ENCODE peak calls at places on chromosomes 2 and 18, in four cellular contexts. One of them, this sample, is unnamed.

GRCh38 chr2:20661028-20661980 is 5.6 kb upstream of the GDF7 start:
- DNase-seq in HepG2: peak
- DNase-seq in WTC11: peak
- DNase-seq in K562: peak
- DNase-seq in this sample: peak

GRCh38 chr2:50556934-50557575 is 474.9 kb downstream of the NRXN1 start:
- DNase-seq in HepG2: no peak
- DNase-seq in WTC11: no peak
- DNase-seq in K562: no peak
- DNase-seq in this sample: no peak

GRCh38 chr2:199778655-199779054 is 72.3 kb downstream of the FTCDNL1 start:
- DNase-seq in HepG2: no peak
- DNase-seq in WTC11: no peak
- DNase-seq in K562: no peak
- DNase-seq in this sample: no peak

GRCh38 chr18:61953641-61954040 is 60.8 kb upstream of the RNF152 start:
- DNase-seq in HepG2: no peak
- DNase-seq in WTC11: no peak
- DNase-seq in K562: no peak
- DNase-seq in this sample: no peak

GRCh38 chr2:214410918-214411554 is at the start of gene VWC2L:
- DNase-seq in HepG2: peak
- DNase-seq in WTC11: peak
- DNase-seq in K562: peak
- DNase-seq in this sample: peak

GRCh38 chr2:233209117-233209977 is 42.1 kb upstream of the ATG16L1 start:
- DNase-seq in HepG2: peak
- DNase-seq in WTC11: no peak
- DNase-seq in K562: peak
- DNase-seq in this sample: peak

GRCh38 chr2:125086313-125087184 is 1061.5 kb downstream of the CNTNAP5 start:
- DNase-seq in HepG2: peak
- DNase-seq in WTC11: no peak
- DNase-seq in K562: no peak
- DNase-seq in this sample: no peak

GRCh38 chr18:62128157-62128556 is 58.7 kb downstream of the PIGN start:
- DNase-seq in HepG2: no peak
- DNase-seq in WTC11: no peak
- DNase-seq in K562: no peak
- DNase-seq in this sample: no peak

GRCh38 chr2:9806656-9807055 is 36.6 kb upstream of the TAF1B start:
- DNase-seq in HepG2: no peak
- DNase-seq in WTC11: no peak
- DNase-seq in K562: no peak
- DNase-seq in this sample: no peak

GRCh38 chr2:20516646-20517341 is 69.9 kb downstream of the RHOB start:
- DNase-seq in HepG2: peak
- DNase-seq in WTC11: no peak
- DNase-seq in K562: no peak
- DNase-seq in this sample: no peak

GRCh38 chr2:206071832-206072231 is 14.1 kb downstream of the INO80D start:
- DNase-seq in HepG2: no peak
- DNase-seq in WTC11: no peak
- DNase-seq in K562: no peak
- DNase-seq in this sample: no peak

GRCh38 chr2:105379741-105380186 is 19.1 kb downstream of the FHL2 start:
- DNase-seq in HepG2: no peak
- DNase-seq in WTC11: no peak
- DNase-seq in K562: no peak
- DNase-seq in this sample: no peak

GRCh38 chr2:113937501-113937900 is 47.6 kb downstream of the ACTR3 start:
- DNase-seq in HepG2: no peak
- DNase-seq in WTC11: no peak
- DNase-seq in K562: no peak
- DNase-seq in this sample: no peak

GRCh38 chr18:39773656-39774055 is 2181.4 kb upstream of the PIK3C3 start:
- DNase-seq in HepG2: no peak
- DNase-seq in WTC11: no peak
- DNase-seq in K562: no peak
- DNase-seq in this sample: no peak

GRCh38 chr2:220279840-220280239 is 652.4 kb downstream of the SLC4A3 start:
- DNase-seq in HepG2: no peak
- DNase-seq in WTC11: no peak
- DNase-seq in K562: no peak
- DNase-seq in this sample: no peak

GRCh38 chr2:26579025-26579722 is 62.0 kb downstream of the CIB4 start:
- DNase-seq in HepG2: no peak
- DNase-seq in WTC11: no peak
- DNase-seq in K562: no peak
- DNase-seq in this sample: no peak

GRCh38 chr2:121475811-121476571 is 54.7 kb upstream of the RNU4ATAC start:
- DNase-seq in HepG2: peak
- DNase-seq in WTC11: no peak
- DNase-seq in K562: no peak
- DNase-seq in this sample: no peak

GRCh38 chr18:42030586-42031182 is 75.7 kb downstream of the PIK3C3 start:
- DNase-seq in HepG2: peak
- DNase-seq in WTC11: peak
- DNase-seq in K562: peak
- DNase-seq in this sample: peak

GRCh38 chr2:222708274-222708710 is 36.8 kb downstream of the MOGAT1 start:
- DNase-seq in HepG2: peak
- DNase-seq in WTC11: peak
- DNase-seq in K562: peak
- DNase-seq in this sample: peak

GRCh38 chr2:222711315-222711940 is 40.0 kb downstream of the MOGAT1 start:
- DNase-seq in HepG2: no peak
- DNase-seq in WTC11: no peak
- DNase-seq in K562: no peak
- DNase-seq in this sample: no peak

GRCh38 chr2:222707102-222707688 is 35.7 kb downstream of the MOGAT1 start:
- DNase-seq in HepG2: peak
- DNase-seq in WTC11: no peak
- DNase-seq in K562: no peak
- DNase-seq in this sample: no peak

GRCh38 chr2:222707689-222708273 is 36.3 kb downstream of the MOGAT1 start:
- DNase-seq in HepG2: peak
- DNase-seq in WTC11: no peak
- DNase-seq in K562: no peak
- DNase-seq in this sample: no peak

DNA sequence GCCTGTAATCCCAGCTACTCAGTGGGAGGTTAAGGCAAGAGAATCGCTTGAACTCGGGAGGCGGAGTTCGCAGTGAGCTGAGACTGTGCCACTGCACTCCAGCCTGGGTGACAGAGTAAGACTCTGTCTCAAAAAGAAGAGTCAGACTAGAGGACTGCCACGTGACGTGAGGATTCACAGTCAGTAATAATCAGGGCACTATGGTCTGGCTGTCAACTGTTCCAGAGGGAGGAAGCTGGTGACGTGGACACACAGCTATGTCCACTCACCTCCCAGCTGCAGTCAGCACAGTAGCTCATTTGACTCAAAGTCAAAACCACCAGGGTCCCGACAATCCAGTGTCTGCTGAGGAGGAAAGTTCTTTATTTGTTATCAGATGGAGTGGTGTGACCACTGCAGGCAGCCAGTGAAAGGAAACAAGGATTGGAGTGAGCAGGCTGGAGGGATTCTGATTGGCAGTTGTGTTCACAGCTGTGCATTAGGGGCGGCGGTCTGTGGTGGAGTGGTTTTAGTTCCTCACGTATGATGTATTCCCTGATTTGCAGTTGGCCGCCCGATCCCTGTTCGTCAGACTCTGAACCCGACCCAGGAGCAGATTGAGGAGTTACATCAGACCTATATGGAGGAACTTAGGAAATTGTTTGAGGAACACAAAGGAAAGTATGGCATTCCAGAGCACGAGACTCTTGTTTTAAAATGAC is 37.9 kb downstream of the MOGAT1 start:
- DNase-seq in HepG2: peak
- DNase-seq in WTC11: peak
- DNase-seq in K562: peak
- DNase-seq in this sample: peak
- TF ChIP-seq HMGXB4 in HepG2: peak
- TF ChIP-seq HMGXB4 in WTC11: no peak
- TF ChIP-seq HMGXB4 in K562: no peak
- TF ChIP-seq HMGXB4 in this sample: no peak

DNA sequence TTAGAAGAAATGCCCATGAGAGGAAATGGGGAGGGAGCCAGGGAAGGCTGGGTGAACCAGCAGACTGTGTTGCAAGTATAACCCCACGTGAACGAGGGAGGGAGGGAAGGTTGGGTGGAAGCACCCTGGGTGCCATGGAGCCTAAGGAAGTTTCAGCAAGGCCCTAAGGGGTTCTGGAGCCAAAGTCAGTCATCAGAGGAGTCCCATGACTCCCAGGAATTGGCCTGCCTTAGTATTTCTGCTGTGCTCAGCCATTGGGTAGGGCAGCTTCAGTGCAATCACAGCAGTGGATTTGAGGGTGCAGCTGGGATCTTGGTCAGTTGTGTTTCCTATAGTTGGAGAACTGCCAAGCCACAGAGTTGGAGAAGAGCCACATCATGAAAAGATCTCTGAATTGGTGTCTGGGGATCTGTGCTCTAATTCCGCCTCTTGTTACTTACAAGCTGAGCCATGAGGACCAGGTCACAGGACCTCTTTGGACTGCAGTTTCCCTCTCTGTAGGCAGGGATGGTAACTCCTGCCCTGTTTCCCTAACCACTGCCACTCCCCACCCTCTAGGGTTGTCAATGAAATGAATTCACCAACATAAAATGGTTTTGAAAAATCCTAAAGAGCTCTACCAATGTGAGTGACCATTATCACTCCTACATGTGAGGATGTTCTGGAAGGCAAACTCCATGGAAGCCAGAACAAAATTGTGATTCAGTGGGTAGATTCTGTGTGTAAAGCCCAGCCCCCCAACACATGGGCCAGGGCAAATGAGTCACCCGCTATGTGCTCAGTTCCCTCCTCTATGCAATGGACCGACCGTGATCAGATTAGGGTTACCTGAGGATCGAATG is 108.9 kb downstream of the CLIP4 start:
- DNase-seq in HepG2: no peak
- DNase-seq in WTC11: no peak
- DNase-seq in K562: no peak
- DNase-seq in this sample: no peak
- TF ChIP-seq HMGXB4 in HepG2: no peak
- TF ChIP-seq HMGXB4 in WTC11: no peak
- TF ChIP-seq HMGXB4 in K562: no peak
- TF ChIP-seq HMGXB4 in this sample: no peak

GRCh38 chr2:43534569-43534968 is 61.3 kb downstream of the THADA start:
- DNase-seq in HepG2: no peak
- DNase-seq in WTC11: no peak
- DNase-seq in K562: no peak
- DNase-seq in this sample: no peak
- TF ChIP-seq HMGXB4 in HepG2: no peak
- TF ChIP-seq HMGXB4 in WTC11: no peak
- TF ChIP-seq HMGXB4 in K562: no peak
- TF ChIP-seq HMGXB4 in this sample: no peak

DNA sequence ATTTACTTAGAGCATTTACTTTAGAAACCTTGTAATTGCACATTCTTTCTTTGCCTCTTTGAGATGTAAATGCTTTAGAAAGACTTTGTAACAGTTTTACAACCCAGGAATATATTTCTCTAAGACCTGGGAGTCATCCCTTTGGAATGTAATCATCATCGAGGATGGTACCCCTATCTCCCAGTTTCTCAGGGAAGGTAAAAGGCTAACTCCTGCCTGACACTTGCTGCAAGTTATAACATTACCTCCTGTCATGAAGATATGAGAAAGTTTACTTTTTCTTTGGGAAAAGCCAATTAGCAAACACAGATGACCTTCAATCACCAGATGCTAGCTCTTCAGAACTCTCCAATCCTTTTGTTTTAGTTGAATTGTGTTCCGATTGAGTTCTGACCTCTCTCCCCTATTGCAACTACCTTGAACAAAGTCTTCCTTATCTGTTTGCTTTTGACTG is 420.3 kb upstream of the FSIP2 start:
- DNase-seq in HepG2: peak
- DNase-seq in WTC11: no peak
- DNase-seq in K562: no peak
- DNase-seq in this sample: no peak
- TF ChIP-seq HMGXB4 in HepG2: no peak
- TF ChIP-seq HMGXB4 in WTC11: no peak
- TF ChIP-seq HMGXB4 in K562: no peak
- TF ChIP-seq HMGXB4 in this sample: no peak

This sample was measured in A549.